ENCODE peak calls at places on chromosome 11, in six cellular contexts. E, F, N, K, O and Q are unnamed samples. For H3K4me1, the result is how much of the 10 kb centered on the place peaks cover.

GRCh38 chr11:57935402-57936049 is 88.2 kb upstream of the OR9Q1 start:
- DNase-seq in E (no peak), F (no peak), N (no peak), K (no peak), O (no peak), Q (no peak)

GRCh38 chr11:67581469-67581868 is 2.1 kb upstream of the GSTP1 start:
- DNase-seq in E (no peak), F (no peak), N (no peak), K (peak), O (no peak), Q (no peak)

GRCh38 chr11:35290876-35291275 is 128.5 kb downstream of the SLC1A2 start:
- DNase-seq in E (no peak), F (no peak), N (no peak), K (no peak), O (no peak), Q (no peak)

GRCh38 chr11:86101941-86102407 is 33.1 kb upstream of the PICALM start:
- DNase-seq in E (no peak), F (peak), N (no peak), K (no peak), O (no peak), Q (no peak)

GRCh38 chr11:58924230-58924629 is 15.1 kb upstream of the GLYATL1 start:
- DNase-seq in E (no peak), F (no peak), N (no peak), K (no peak), O (no peak), Q (no peak)

GRCh38 chr11:15700456-15700855 is 585.7 kb downstream of the INSC start:
- DNase-seq in E (no peak), F (no peak), N (no peak), K (no peak), O (no peak), Q (no peak)

GRCh38 chr11:803770-804598 is 1.0 kb downstream of the PIDD1 start:
- DNase-seq in E (no peak), F (peak), N (no peak), K (no peak), O (no peak), Q (no peak)

GRCh38 chr11:2276280-2276998 is 6.1 kb upstream of the ASCL2 start:
- DNase-seq in E (no peak), F (no peak), N (no peak), K (no peak), O (no peak), Q (no peak)

GRCh38 chr11:59097113-59097708 is 9.8 kb upstream of the FAM111B start:
- DNase-seq in E (no peak), F (peak), N (no peak), K (peak), O (peak), Q (peak)

GRCh38 chr11:73322111-73322985 is 14.3 kb downstream of the ARHGEF17 start:
- DNase-seq in E (no peak), F (no peak), N (no peak), K (no peak), O (no peak), Q (no peak)

GRCh38 chr11:67675058-67675747 is 780 bp upstream of the ALDH3B2 start:
- DNase-seq in E (no peak), F (no peak), N (no peak), K (peak), O (no peak), Q (no peak)

GRCh38 chr11:57407521-57407920 is 17.1 kb upstream of the PRG2 start:
- DNase-seq in E (no peak), F (no peak), N (no peak), K (no peak), O (no peak), Q (no peak)

GRCh38 chr11:17564687-17565042 is 17.6 kb downstream of the OTOG start:
- DNase-seq in E (no peak), F (no peak), N (no peak), K (no peak), O (no peak), Q (no peak)

GRCh38 chr11:64770120-64770519 is 8.2 kb downstream of the SF1 start:
- DNase-seq in E (peak), F (no peak), N (no peak), K (no peak), O (no peak), Q (no peak)

DNA sequence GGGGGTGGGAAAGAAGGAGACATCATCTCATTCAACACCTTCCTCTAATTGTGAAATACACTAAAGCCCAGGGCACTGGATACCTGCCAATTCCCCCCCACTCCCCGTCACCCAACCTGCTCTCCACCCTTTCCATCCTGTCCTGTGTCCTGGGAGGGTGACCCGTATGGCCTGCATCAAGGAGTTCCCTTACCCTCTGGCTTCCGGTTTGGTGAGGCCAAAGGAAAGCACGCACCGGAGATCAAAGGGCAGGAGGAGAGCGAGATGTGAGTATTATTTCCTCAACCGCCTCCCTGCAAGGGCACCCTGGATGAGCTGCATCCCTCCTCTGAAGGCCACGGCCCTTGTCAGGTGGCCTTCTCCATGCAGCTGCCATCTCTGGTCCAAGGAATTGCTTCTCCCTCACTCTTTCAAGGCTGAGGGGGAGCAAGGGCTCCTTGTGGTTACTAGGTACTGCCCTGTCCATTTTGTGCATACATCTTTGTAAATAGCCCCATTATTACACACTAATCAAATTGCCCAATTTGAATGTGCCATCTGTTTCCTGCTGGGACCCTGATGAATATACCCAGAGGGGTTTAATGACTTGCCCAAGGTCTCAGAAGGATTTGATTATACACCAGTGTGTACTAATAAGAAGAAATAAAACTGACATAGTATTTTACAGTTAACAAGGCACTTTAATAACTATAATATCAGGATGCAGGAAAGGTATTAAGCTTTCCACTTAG is 64.8 kb upstream of the PTPRJ start:
- DNase-seq in E (no peak), F (no peak), N (no peak), K (peak), O (no peak), Q (no peak)
- H3K4me1 ChIP-seq in E (under half), F (under half), N (half or more), K (under half), O (under half), Q (under half)

GRCh38 chr11:8263109-8263768 is 439 bp downstream of the LMO1 start:
- DNase-seq in E (no peak), F (no peak), N (no peak), K (peak), O (no peak), Q (peak)
- H3K27ac ChIP-seq in E (no peak), F (no peak), N (peak), K (no peak), O (no peak), Q (no peak)

GRCh38 chr11:134206185-134206584 is 17.6 kb downstream of the NCAPD3 start:
- DNase-seq in E (no peak), F (no peak), N (no peak), K (no peak), O (no peak), Q (no peak)
- H3K4me1 ChIP-seq in E (under half), F (under half), N (under half), K (under half), O (under half), Q (under half)

GRCh38 chr11:130120045-130120444 is 39.5 kb upstream of the ST14 start:
- DNase-seq in E (no peak), F (no peak), N (no peak), K (no peak), O (no peak), Q (no peak)

GRCh38 chr11:130121430-130121978 is 38.1 kb upstream of the ST14 start:
- DNase-seq in E (no peak), F (peak), N (no peak), K (no peak), O (no peak), Q (no peak)

GRCh38 chr11:130118165-130118564 is 41.4 kb upstream of the ST14 start:
- DNase-seq in E (no peak), F (no peak), N (no peak), K (no peak), O (no peak), Q (no peak)

GRCh38 chr11:130122141-130122575 is 37.4 kb upstream of the ST14 start:
- DNase-seq in E (no peak), F (peak), N (no peak), K (no peak), O (peak), Q (no peak)

GRCh38 chr11:130118636-130119387 is 40.8 kb upstream of the ST14 start:
- DNase-seq in E (no peak), F (no peak), N (no peak), K (peak), O (peak), Q (no peak)
- H3K27ac ChIP-seq in E (no peak), F (no peak), N (no peak), K (no peak), O (no peak), Q (no peak)

GRCh38 chr11:8722156-8722555 is 39.6 kb downstream of the RPL27A start:
- DNase-seq in E (peak), F (no peak), N (no peak), K (no peak), O (no peak), Q (no peak)
- H3K4me1 ChIP-seq in E (under half), F (half or more), N (half or more), K (under half), O (under half), Q (under half)